ENCODE peak calls at places on chromosomes 12 and 14, in six cellular contexts. V, I, X, G, O and Q are unnamed samples.

GRCh38 chr14:35760143-35760542 is 49.0 kb downstream of the RALGAPA1 start:
- DNase-seq in V (no peak), I (no peak), X (no peak), G (no peak), O (no peak), Q (no peak)

GRCh38 chr12:87661770-87662402 is 367.3 kb downstream of the C12orf50 start:
- DNase-seq in V (no peak), I (peak), X (peak), G (no peak), O (no peak), Q (no peak)

GRCh38 chr14:49461529-49462401 is 124.4 kb downstream of the RPS29 start:
- DNase-seq in V (peak), I (peak), X (peak), G (peak), O (no peak), Q (no peak)

GRCh38 chr12:91058821-91059220 is 997 bp upstream of the KERA start:
- DNase-seq in V (no peak), I (no peak), X (no peak), G (no peak), O (no peak), Q (no peak)

GRCh38 chr12:119178544-119179334 is at the start of gene HSPB8:
- DNase-seq in V (no peak), I (peak), X (peak), G (peak), O (no peak), Q (peak)

GRCh38 chr12:124747426-124748161 is 116.1 kb downstream of the SCARB1 start:
- DNase-seq in V (no peak), I (peak), X (peak), G (no peak), O (no peak), Q (no peak)

GRCh38 chr14:63362305-63362914 is 43.7 kb upstream of the GPHB5 start:
- DNase-seq in V (peak), I (no peak), X (no peak), G (no peak), O (no peak), Q (no peak)

GRCh38 chr12:123094349-123095073 is 56.4 kb downstream of the PITPNM2 start:
- DNase-seq in V (no peak), I (peak), X (peak), G (peak), O (no peak), Q (no peak)

GRCh38 chr12:20599757-20600156 is 95.4 kb upstream of the SLCO1C1 start:
- DNase-seq in V (no peak), I (no peak), X (no peak), G (no peak), O (no peak), Q (no peak)

GRCh38 chr12:95859947-95860850 is 1.4 kb downstream of the SNRPF start:
- DNase-seq in V (no peak), I (no peak), X (no peak), G (no peak), O (no peak), Q (no peak)

GRCh38 chr14:86654558-86655184 is 1124.7 kb downstream of the FLRT2 start:
- DNase-seq in V (peak), I (peak), X (peak), G (peak), O (no peak), Q (peak)

GRCh38 chr14:105204206-105204930 is 23.3 kb upstream of the NUDT14 start:
- DNase-seq in V (no peak), I (no peak), X (no peak), G (peak), O (no peak), Q (no peak)

GRCh38 chr12:20214286-20214685 is 154.1 kb upstream of the PDE3A start:
- DNase-seq in V (no peak), I (peak), X (peak), G (no peak), O (no peak), Q (no peak)

GRCh38 chr14:88727057-88727456 is 65.7 kb downstream of the EML5 start:
- DNase-seq in V (no peak), I (peak), X (no peak), G (no peak), O (no peak), Q (no peak)

GRCh38 chr12:48157889-48158370 is 615 bp upstream of the ASB8 start:
- DNase-seq in V (no peak), I (no peak), X (no peak), G (no peak), O (no peak), Q (no peak)

GRCh38 chr14:99596071-99596627 is 7.9 kb downstream of the CCDC85C start:
- DNase-seq in V (no peak), I (no peak), X (no peak), G (no peak), O (no peak), Q (no peak)

DNA sequence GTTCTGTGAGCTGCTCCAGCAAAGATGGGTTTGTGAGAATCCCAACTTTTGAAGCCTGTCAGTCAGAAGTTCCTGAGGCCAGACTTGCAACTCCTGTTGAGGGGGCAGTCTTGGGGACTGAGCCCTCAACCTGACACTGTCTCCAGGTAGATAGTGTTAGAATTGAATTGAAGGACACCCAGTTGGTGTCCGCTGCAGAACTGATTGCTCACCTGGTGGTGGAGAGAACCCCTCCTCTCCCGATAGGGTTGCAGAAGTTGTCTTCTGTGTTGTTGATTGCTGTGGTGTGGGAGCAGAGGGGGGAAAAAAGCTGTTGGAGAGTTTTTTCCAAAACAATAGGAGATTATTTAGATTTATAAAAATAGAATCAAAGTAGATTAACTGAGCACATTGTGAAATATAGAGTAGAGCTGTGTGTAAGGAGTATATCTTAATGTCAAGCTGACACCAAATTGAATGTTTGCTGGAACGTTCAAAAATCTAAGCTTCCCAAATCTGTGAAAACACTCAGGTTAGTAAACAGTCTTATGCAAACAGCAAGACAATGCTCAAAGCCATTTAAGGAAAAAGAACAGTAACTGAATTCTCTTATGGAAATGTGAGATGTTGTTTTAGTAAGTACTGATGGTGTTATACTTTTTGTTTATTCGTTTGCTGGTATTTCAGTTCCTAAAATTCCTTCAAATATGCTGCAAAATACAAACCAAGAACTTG is 18.6 kb downstream of the HIF1A start:
- DNase-seq in V (no peak), I (no peak), X (no peak), G (no peak), O (no peak), Q (no peak)
- H4K91ac ChIP-seq in V (no peak), I (no peak), X (no peak), G (no peak), O (no peak), Q (no peak)

GRCh38 chr14:73607241-73607640 is 5.1 kb upstream of the ACOT6 start:
- DNase-seq in V (no peak), I (no peak), X (no peak), G (no peak), O (no peak), Q (no peak)
- H4K91ac ChIP-seq in V (no peak), I (no peak), X (no peak), G (no peak), O (no peak), Q (no peak)

GRCh38 chr14:33512201-33512600 is 438.7 kb downstream of the EGLN3 start:
- DNase-seq in V (no peak), I (no peak), X (peak), G (no peak), O (no peak), Q (no peak)

GRCh38 chr14:33509454-33509853 is 441.4 kb downstream of the EGLN3 start:
- DNase-seq in V (no peak), I (no peak), X (no peak), G (no peak), O (no peak), Q (no peak)

GRCh38 chr14:33508663-33509062 is 442.2 kb downstream of the EGLN3 start:
- DNase-seq in V (no peak), I (no peak), X (no peak), G (no peak), O (no peak), Q (no peak)

GRCh38 chr14:33509927-33510535 is 440.8 kb downstream of the EGLN3 start:
- DNase-seq in V (no peak), I (no peak), X (peak), G (no peak), O (no peak), Q (no peak)

GRCh38 chr14:33510991-33511390 is 439.9 kb downstream of the EGLN3 start:
- DNase-seq in V (no peak), I (no peak), X (no peak), G (no peak), O (no peak), Q (no peak)
- H4K91ac ChIP-seq in V (no peak), I (no peak), X (no peak), G (no peak), O (no peak), Q (no peak)

DNA sequence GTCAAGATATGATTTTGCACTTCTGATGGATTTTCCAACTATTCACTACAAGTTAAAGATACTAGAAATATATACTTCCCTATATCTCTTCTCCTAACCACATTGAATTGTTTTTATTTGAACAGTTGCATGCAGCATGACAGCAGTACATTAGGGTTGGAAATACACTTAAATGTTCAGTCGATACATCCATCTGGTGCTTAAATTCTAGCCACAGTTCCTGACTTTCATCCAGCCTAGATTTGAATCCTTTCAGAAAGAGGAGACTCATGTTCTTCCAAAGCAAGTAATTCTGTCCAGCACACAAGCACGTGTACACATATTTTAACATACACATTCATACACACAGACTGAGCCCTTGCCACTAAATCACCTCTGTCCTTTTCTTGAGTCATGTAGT is 275.7 kb upstream of the NOVA1 start:
- DNase-seq in V (no peak), I (no peak), X (no peak), G (no peak), O (no peak), Q (no peak)
- H4K91ac ChIP-seq in V (no peak), I (no peak), X (no peak), G (no peak), O (no peak), Q (no peak)

GRCh38 chr12:14010989-14011388 is 29.6 kb upstream of the GRIN2B start:
- DNase-seq in V (no peak), I (no peak), X (no peak), G (no peak), O (no peak), Q (no peak)

DNA sequence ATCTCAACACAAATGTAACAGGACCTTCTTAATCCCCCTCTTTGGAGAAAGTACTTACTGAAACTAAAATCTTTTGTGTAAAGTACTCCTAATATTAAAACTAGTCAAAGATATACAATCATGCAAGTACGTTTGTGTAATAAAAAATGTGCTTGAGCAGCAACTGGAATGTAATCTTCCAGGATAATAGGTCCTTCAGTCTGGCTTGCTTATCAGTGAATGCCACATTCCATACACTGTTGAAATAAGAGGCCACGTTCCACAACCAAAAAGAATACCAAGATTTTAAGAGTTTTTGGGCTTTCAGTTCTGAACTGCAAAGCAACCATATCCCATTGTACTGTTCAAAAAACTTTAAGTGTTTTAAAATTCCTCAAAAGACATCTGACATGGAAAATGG is 26.2 kb upstream of the GRIN2B start:
- DNase-seq in V (no peak), I (no peak), X (no peak), G (no peak), O (no peak), Q (no peak)
- H4K91ac ChIP-seq in V (no peak), I (no peak), X (no peak), G (no peak), O (no peak), Q (no peak)

GRCh38 chr12:51361419-51362016 is 15.0 kb upstream of the CELA1 start:
- DNase-seq in V (no peak), I (no peak), X (no peak), G (no peak), O (no peak), Q (no peak)

GRCh38 chr12:51365276-51365675 is 18.8 kb upstream of the CELA1 start:
- DNase-seq in V (no peak), I (no peak), X (no peak), G (no peak), O (no peak), Q (no peak)

GRCh38 chr12:51362747-51363342 is 16.4 kb upstream of the CELA1 start:
- DNase-seq in V (no peak), I (no peak), X (no peak), G (no peak), O (no peak), Q (no peak)

GRCh38 chr12:51362307-51362706 is 15.8 kb upstream of the CELA1 start:
- DNase-seq in V (no peak), I (no peak), X (no peak), G (no peak), O (no peak), Q (no peak)

DNA sequence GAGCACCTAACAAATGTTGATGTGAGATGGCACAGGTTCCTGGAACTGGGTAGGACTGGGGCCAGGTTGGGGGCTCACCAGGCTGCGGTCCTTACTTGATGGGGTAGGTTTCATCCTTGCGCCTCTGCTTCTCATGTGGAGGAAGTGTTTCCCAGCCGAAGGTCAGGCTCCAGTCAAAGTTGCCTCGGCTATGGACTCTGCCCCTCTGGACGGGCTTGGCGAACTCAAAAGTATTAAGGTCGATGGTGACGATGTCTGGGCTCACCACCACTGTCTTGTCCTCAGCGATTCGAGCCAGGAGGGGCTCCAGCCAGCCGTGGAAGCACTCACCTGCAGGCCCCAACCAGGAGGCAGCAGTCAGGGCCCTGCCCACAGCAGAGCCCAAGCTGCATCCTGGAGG is 17.5 kb upstream of the CELA1 start:
- DNase-seq in V (no peak), I (no peak), X (no peak), G (no peak), O (no peak), Q (no peak)
- H4K91ac ChIP-seq in V (no peak), I (no peak), X (no peak), G (peak), O (no peak), Q (no peak)

GRCh38 chr12:32891956-32892355 is 4.6 kb downstream of the PKP2 start:
- DNase-seq in V (peak), I (no peak), X (peak), G (no peak), O (no peak), Q (peak)
- H4K91ac ChIP-seq in V (no peak), I (no peak), X (no peak), G (peak), O (no peak), Q (no peak)

DNA sequence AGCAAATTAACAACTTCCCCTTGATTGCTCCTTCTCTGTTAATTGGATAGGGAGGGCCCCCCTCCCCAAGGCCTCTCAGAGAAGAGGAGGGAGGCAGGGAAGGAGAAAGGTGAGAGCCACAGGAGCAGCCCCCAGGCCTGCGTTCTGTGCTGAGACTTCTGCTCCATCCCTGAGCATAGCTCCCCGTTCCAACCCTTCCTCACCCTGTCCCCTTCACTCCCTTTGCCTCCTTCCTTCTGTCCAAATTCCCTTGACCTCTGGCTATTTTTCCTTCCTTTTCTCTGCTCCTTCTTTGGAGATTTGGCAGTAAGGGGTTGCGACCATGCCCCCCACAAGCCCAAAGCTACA is 793 bp upstream of the ASIC1 start:
- DNase-seq in V (no peak), I (no peak), X (no peak), G (no peak), O (no peak), Q (no peak)
- H4K91ac ChIP-seq in V (no peak), I (no peak), X (no peak), G (no peak), O (peak), Q (no peak)